ENCODE peak calls at places on chromosomes 2 and 18, in four cellular contexts. One of them, this sample, is unnamed.

GRCh38 chr18:40357536-40357935 is 1597.5 kb upstream of the PIK3C3 start:
- DNase-seq in CD4-positive, alpha-beta T cell: no peak
- DNase-seq in psoas muscle: no peak
- DNase-seq in lower lobe of right lung: no peak
- DNase-seq in this sample: no peak

GRCh38 chr18:65435529-65435928 is 315.3 kb upstream of the CDH7 start:
- DNase-seq in lower lobe of right lung: no peak
- DNase-seq in CD4-positive, alpha-beta T cell: no peak
- DNase-seq in psoas muscle: no peak
- DNase-seq in this sample: no peak

GRCh38 chr18:73120626-73121025 is 252.8 kb upstream of the NETO1 start:
- DNase-seq in CD4-positive, alpha-beta T cell: no peak
- DNase-seq in psoas muscle: no peak
- DNase-seq in lower lobe of right lung: no peak
- DNase-seq in this sample: no peak

GRCh38 chr18:55404811-55405654 is 183.0 kb downstream of the TCF4 start:
- DNase-seq in CD4-positive, alpha-beta T cell: no peak
- DNase-seq in psoas muscle: no peak
- DNase-seq in lower lobe of right lung: no peak
- DNase-seq in this sample: no peak

GRCh38 chr18:48036641-48037421 is 106.4 kb upstream of the SMAD2 start:
- DNase-seq in CD4-positive, alpha-beta T cell: no peak
- DNase-seq in psoas muscle: no peak
- DNase-seq in lower lobe of right lung: no peak
- DNase-seq in this sample: no peak

GRCh38 chr18:9683418-9684396 is 24.4 kb upstream of the RAB31 start:
- DNase-seq in psoas muscle: no peak
- DNase-seq in lower lobe of right lung: no peak
- DNase-seq in CD4-positive, alpha-beta T cell: no peak
- DNase-seq in this sample: no peak

GRCh38 chr2:149329470-149330126 is 789 bp upstream of the LYPD6 start:
- DNase-seq in CD4-positive, alpha-beta T cell: no peak
- DNase-seq in lower lobe of right lung: peak; percentile 54
- DNase-seq in psoas muscle: peak; percentile 56
- DNase-seq in this sample: no peak

GRCh38 chr18:37251679-37252078 is 313.9 kb downstream of the CELF4 start:
- DNase-seq in CD4-positive, alpha-beta T cell: no peak
- DNase-seq in lower lobe of right lung: no peak
- DNase-seq in psoas muscle: no peak
- DNase-seq in this sample: no peak

GRCh38 chr18:56593906-56594305 is 44.5 kb downstream of the TXNL1 start:
- DNase-seq in psoas muscle: no peak
- DNase-seq in CD4-positive, alpha-beta T cell: no peak
- DNase-seq in lower lobe of right lung: no peak
- DNase-seq in this sample: no peak

GRCh38 chr18:7617738-7618422 is 50.8 kb downstream of the PTPRM start:
- DNase-seq in CD4-positive, alpha-beta T cell: no peak
- DNase-seq in lower lobe of right lung: no peak
- DNase-seq in psoas muscle: no peak
- DNase-seq in this sample: no peak

GRCh38 chr2:196168181-196168580 is 3.2 kb downstream of the STK17B start:
- DNase-seq in CD4-positive, alpha-beta T cell: no peak
- DNase-seq in psoas muscle: no peak
- DNase-seq in lower lobe of right lung: no peak
- DNase-seq in this sample: no peak

GRCh38 chr18:25314824-25315223 is 37.1 kb downstream of the ZNF521 start:
- DNase-seq in psoas muscle: no peak
- DNase-seq in CD4-positive, alpha-beta T cell: no peak
- DNase-seq in lower lobe of right lung: no peak
- DNase-seq in this sample: no peak

GRCh38 chr2:123363826-123364225 is 661.3 kb upstream of the CNTNAP5 start:
- DNase-seq in lower lobe of right lung: no peak
- DNase-seq in psoas muscle: no peak
- DNase-seq in CD4-positive, alpha-beta T cell: no peak
- DNase-seq in this sample: no peak

GRCh38 chr2:165015052-165015642 is 59.8 kb upstream of the SLC38A11 start:
- DNase-seq in psoas muscle: peak; percentile 61
- DNase-seq in lower lobe of right lung: peak; percentile 56
- DNase-seq in CD4-positive, alpha-beta T cell: peak; percentile 16
- DNase-seq in this sample: peak; percentile 14

DNA sequence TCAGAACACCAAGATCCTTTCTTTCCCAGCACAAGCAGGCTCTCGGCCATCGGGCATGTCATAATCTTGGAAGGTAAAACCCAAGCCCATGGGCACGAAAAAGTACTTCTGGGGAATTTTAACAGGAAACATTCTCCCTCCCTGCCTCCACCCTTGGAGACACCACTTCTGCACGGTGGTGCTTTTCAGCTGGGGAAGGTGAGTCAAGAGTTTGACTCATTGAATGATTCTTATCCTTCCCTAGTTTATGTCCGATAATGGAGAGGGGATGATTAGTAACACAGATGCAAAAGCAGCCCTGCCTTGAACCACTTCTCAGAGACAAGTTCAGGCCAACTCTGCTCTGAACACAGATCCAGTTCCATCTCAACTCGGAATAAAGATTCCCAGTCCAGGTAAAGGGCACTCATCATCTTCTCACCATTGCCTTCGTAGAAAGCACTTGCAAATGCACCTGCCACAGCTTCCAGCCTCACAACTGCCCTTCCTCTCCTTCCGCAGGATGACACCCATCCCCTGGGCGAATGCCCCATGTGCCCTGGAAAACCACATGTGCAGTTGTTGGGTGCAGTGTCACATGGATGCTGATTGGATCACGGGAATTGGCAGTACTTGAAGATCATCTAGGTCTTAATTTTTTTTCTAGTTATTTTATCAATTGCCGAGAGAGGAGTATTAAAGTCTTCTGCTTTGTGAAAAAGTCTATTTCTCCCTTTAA is 136.2 kb downstream of the PXDN start:
- DNase-seq in psoas muscle: peak; percentile 47
- DNase-seq in lower lobe of right lung: no peak
- DNase-seq in CD4-positive, alpha-beta T cell: no peak
- DNase-seq in this sample: no peak
- H3K27ac ChIP-seq in psoas muscle: no peak overlapping the region
- H3K27ac ChIP-seq in lower lobe of right lung: no peak overlapping the region
- H3K27ac ChIP-seq in CD4-positive, alpha-beta T cell: no peak overlapping the region
- H3K27ac ChIP-seq in this sample: no peak overlapping the region

GRCh38 chr2:46813680-46814079 is 101.9 kb downstream of the MCFD2 start:
- DNase-seq in psoas muscle: no peak
- DNase-seq in lower lobe of right lung: no peak
- DNase-seq in CD4-positive, alpha-beta T cell: no peak
- DNase-seq in this sample: no peak
- H3K27ac ChIP-seq in psoas muscle: peak overlapping the region; percentile 72
- H3K27ac ChIP-seq in lower lobe of right lung: peak overlapping the region; percentile 77
- H3K27ac ChIP-seq in CD4-positive, alpha-beta T cell: no peak overlapping the region
- H3K27ac ChIP-seq in this sample: peak overlapping the region; percentile 69

GRCh38 chr2:203656522-203657287 is 49.7 kb upstream of the CD28 start:
- DNase-seq in psoas muscle: no peak
- DNase-seq in lower lobe of right lung: peak; percentile 79
- DNase-seq in CD4-positive, alpha-beta T cell: no peak
- DNase-seq in this sample: no peak
- H3K27ac ChIP-seq in psoas muscle: no peak overlapping the region
- H3K27ac ChIP-seq in lower lobe of right lung: peak overlapping the region; percentile 78
- H3K27ac ChIP-seq in CD4-positive, alpha-beta T cell: no peak overlapping the region
- H3K27ac ChIP-seq in this sample: peak overlapping the region; percentile 58

GRCh38 chr2:160343404-160343803 is 143.3 kb upstream of the ITGB6 start:
- DNase-seq in lower lobe of right lung: no peak
- DNase-seq in psoas muscle: no peak
- DNase-seq in CD4-positive, alpha-beta T cell: no peak
- DNase-seq in this sample: no peak

GRCh38 chr2:160349306-160349705 is 144.3 kb downstream of the RBMS1 start:
- DNase-seq in psoas muscle: no peak
- DNase-seq in CD4-positive, alpha-beta T cell: no peak
- DNase-seq in lower lobe of right lung: no peak
- DNase-seq in this sample: no peak

GRCh38 chr2:160347269-160347863 is 146.2 kb downstream of the RBMS1 start:
- DNase-seq in CD4-positive, alpha-beta T cell: no peak
- DNase-seq in lower lobe of right lung: no peak
- DNase-seq in psoas muscle: no peak
- DNase-seq in this sample: no peak

GRCh38 chr2:160339726-160340125 is 139.7 kb upstream of the ITGB6 start:
- DNase-seq in CD4-positive, alpha-beta T cell: no peak
- DNase-seq in psoas muscle: no peak
- DNase-seq in lower lobe of right lung: no peak
- DNase-seq in this sample: no peak

DNA sequence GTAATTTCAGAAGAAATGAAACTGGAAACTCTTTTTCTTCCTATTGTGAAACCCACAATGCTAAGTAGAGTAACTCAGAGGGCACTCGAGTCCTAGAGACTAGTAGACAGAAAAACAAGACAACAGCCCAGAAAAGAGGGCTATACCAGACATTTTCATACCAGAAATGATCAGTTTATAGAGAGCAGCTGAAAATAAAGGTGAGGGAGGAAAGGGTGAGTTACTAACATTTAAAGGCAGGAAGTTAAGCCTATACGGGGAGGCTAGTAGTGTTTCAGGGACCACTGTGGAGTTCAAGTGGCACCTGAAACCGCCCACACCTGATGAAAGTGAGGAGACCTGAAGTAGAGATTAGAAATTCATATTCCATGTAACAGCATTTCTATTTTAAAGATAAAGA is 145.0 kb upstream of the ITGB6 start:
- DNase-seq in lower lobe of right lung: no peak
- DNase-seq in psoas muscle: no peak
- DNase-seq in CD4-positive, alpha-beta T cell: no peak
- DNase-seq in this sample: no peak
- H3K27ac ChIP-seq in lower lobe of right lung: no peak overlapping the region
- H3K27ac ChIP-seq in psoas muscle: no peak overlapping the region
- H3K27ac ChIP-seq in CD4-positive, alpha-beta T cell: no peak overlapping the region
- H3K27ac ChIP-seq in this sample: no peak overlapping the region

GRCh38 chr18:12281861-12282260 is 26.2 kb upstream of the TUBB6 start:
- DNase-seq in psoas muscle: no peak
- DNase-seq in lower lobe of right lung: no peak
- DNase-seq in CD4-positive, alpha-beta T cell: no peak
- DNase-seq in this sample: no peak
- H3K27ac ChIP-seq in psoas muscle: no peak overlapping the region
- H3K27ac ChIP-seq in lower lobe of right lung: no peak overlapping the region
- H3K27ac ChIP-seq in CD4-positive, alpha-beta T cell: no peak overlapping the region
- H3K27ac ChIP-seq in this sample: no peak overlapping the region

GRCh38 chr2:24365826-24366225 is 5.5 kb upstream of the ITSN2 start:
- DNase-seq in lower lobe of right lung: no peak
- DNase-seq in psoas muscle: no peak
- DNase-seq in CD4-positive, alpha-beta T cell: no peak
- DNase-seq in this sample: no peak

GRCh38 chr2:24362253-24362652 is 1.9 kb upstream of the ITSN2 start:
- DNase-seq in lower lobe of right lung: no peak
- DNase-seq in CD4-positive, alpha-beta T cell: no peak
- DNase-seq in psoas muscle: no peak
- DNase-seq in this sample: no peak

GRCh38 chr2:24363306-24363705 is 3.0 kb upstream of the ITSN2 start:
- DNase-seq in psoas muscle: no peak
- DNase-seq in lower lobe of right lung: no peak
- DNase-seq in CD4-positive, alpha-beta T cell: no peak
- DNase-seq in this sample: no peak

GRCh38 chr2:24360963-24361330 is 611 bp upstream of the ITSN2 start:
- DNase-seq in psoas muscle: no peak
- DNase-seq in CD4-positive, alpha-beta T cell: no peak
- DNase-seq in lower lobe of right lung: no peak
- DNase-seq in this sample: no peak

DNA sequence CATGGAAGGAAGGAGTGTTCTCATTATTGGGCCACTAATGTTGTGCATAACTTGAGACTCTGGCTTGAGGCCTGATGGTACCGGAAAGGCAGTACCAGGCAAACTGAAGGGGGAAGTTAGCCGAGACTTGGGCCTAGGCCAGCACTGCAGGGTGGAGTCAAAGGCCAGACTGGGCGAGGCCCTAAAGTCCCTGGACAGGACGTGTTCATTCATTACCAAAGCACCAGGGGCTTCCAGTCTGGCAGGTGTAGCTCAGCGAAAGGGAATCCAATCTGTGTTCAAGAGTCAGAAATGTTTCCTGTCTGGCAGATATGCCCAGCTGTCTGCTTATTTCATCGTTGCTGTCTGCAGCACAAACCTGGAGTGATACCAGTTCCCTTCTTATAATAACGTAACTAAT is 4.7 kb upstream of the ITSN2 start:
- DNase-seq in lower lobe of right lung: peak; percentile 92
- DNase-seq in CD4-positive, alpha-beta T cell: no peak
- DNase-seq in psoas muscle: peak; percentile 95
- DNase-seq in this sample: peak; percentile 5
- H3K27ac ChIP-seq in lower lobe of right lung: peak overlapping the region; percentile 62
- H3K27ac ChIP-seq in CD4-positive, alpha-beta T cell: no peak overlapping the region
- H3K27ac ChIP-seq in psoas muscle: peak overlapping the region; percentile 78
- H3K27ac ChIP-seq in this sample: no peak overlapping the region

DNA sequence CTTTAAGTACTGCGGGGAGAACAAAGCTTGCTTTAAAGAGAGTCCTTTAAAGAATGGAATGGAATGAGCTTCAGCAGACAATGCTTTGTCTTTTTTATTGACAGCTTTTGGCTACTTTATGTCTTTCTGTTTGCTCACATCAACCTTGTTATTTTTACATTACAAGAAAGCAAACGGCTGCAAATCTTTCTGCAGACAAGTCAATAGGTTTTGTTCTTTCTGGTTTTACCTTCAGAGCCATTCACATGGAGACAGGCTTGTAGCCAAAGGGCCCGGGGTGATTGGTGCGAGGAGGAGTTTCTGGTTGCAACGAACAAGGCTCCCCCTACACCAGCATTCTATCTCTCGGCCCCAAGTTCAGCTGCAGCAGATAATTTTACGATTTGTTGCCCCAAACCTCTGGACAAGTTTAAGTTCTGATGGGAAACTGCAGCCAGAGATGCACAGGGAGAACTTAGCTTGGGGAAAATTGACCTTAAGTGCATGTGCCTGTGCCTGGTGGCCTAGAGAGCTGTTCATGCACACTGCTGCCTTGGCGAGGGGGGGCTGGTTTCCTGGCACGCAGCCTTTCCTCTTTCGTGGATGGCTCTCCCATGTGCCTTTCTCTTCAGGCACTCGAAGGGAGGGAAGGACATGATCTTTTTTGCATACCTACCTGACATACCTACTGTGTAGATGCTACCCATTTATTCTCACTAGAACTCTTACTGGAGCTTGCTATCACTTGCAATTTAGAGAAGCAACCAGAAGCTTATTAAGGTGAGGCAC is 543.2 kb downstream of the DCDC2C start:
- DNase-seq in lower lobe of right lung: no peak
- DNase-seq in psoas muscle: no peak
- DNase-seq in CD4-positive, alpha-beta T cell: no peak
- DNase-seq in this sample: no peak
- H3K27ac ChIP-seq in lower lobe of right lung: no peak overlapping the region
- H3K27ac ChIP-seq in psoas muscle: no peak overlapping the region
- H3K27ac ChIP-seq in CD4-positive, alpha-beta T cell: no peak overlapping the region
- H3K27ac ChIP-seq in this sample: no peak overlapping the region

GRCh38 chr2:166184789-166185188 is 57.0 kb upstream of the SCN1A start:
- DNase-seq in psoas muscle: no peak
- DNase-seq in lower lobe of right lung: no peak
- DNase-seq in CD4-positive, alpha-beta T cell: no peak
- DNase-seq in this sample: no peak
- H3K27ac ChIP-seq in psoas muscle: no peak overlapping the region
- H3K27ac ChIP-seq in lower lobe of right lung: no peak overlapping the region
- H3K27ac ChIP-seq in CD4-positive, alpha-beta T cell: no peak overlapping the region
- H3K27ac ChIP-seq in this sample: no peak overlapping the region

GRCh38 chr2:174668075-174668474 is 70.5 kb upstream of the WIPF1 start:
- DNase-seq in psoas muscle: no peak
- DNase-seq in CD4-positive, alpha-beta T cell: no peak
- DNase-seq in lower lobe of right lung: no peak
- DNase-seq in this sample: no peak
- H3K27ac ChIP-seq in psoas muscle: no peak overlapping the region
- H3K27ac ChIP-seq in CD4-positive, alpha-beta T cell: no peak overlapping the region
- H3K27ac ChIP-seq in lower lobe of right lung: no peak overlapping the region
- H3K27ac ChIP-seq in this sample: peak overlapping the region; percentile 94

This sample was measured in caudate nucleus.